ENCODE peak calls at places on chromosomes 2 and 18, in eight cellular contexts. L is CD8-positive, alpha-beta memory T cell; U is lung; R is astrocyte; N is heart left ventricle; W is CD8-positive, alpha-beta T cell; H is brain microvascular endothelial cell; K is neuronal stem cell. O is an unnamed sample. For H3K36me3, the result is how much of the 10 kb centered on the place peaks cover.

GRCh38 chr18:69998523-69998987 is 50.9 kb upstream of the CD226 start:
- DNase-seq in L (no peak), U (no peak), R (no peak), N (peak), W (no peak), H (no peak), K (no peak), O (no peak)

GRCh38 chr2:86396304-86396785 is 44.8 kb upstream of the KDM3A start:
- DNase-seq in L (no peak), U (no peak), R (peak), N (peak), W (no peak), H (peak), K (no peak), O (peak)

GRCh38 chr18:25099838-25100393 is 252.1 kb downstream of the ZNF521 start:
- DNase-seq in L (no peak), U (no peak), R (no peak), N (peak), W (no peak), H (peak), K (no peak), O (peak)

GRCh38 chr2:180307096-180307495 is 300.0 kb upstream of the CWC22 start:
- DNase-seq in L (no peak), U (no peak), R (no peak), N (no peak), W (no peak), H (no peak), K (no peak), O (no peak)

GRCh38 chr18:59509477-59510173 is 150.6 kb upstream of the LMAN1 start:
- DNase-seq in L (no peak), U (peak), R (no peak), N (peak), W (no peak), H (no peak), K (no peak), O (no peak)

GRCh38 chr2:235330775-235331438 is 162.9 kb upstream of the AGAP1 start:
- DNase-seq in L (no peak), U (no peak), R (peak), N (no peak), W (no peak), H (peak), K (no peak), O (no peak)

GRCh38 chr2:25041307-25041927 is 459 bp upstream of the EFR3B start:
- DNase-seq in L (peak), U (peak), R (no peak), N (peak), W (peak), H (peak), K (peak), O (peak)

GRCh38 chr18:52950153-52950552 is 610.2 kb downstream of the DCC start:
- DNase-seq in L (no peak), U (no peak), R (no peak), N (no peak), W (no peak), H (no peak), K (no peak), O (no peak)

GRCh38 chr2:10448646-10449480 is 736 bp upstream of the ODC1 start:
- DNase-seq in L (peak), U (peak), R (peak), N (peak), W (peak), H (peak), K (peak), O (peak)

GRCh38 chr2:217794133-217794986 is 208.4 kb downstream of the TNS1 start:
- DNase-seq in L (no peak), U (peak), R (no peak), N (no peak), W (no peak), H (no peak), K (no peak), O (no peak)

GRCh38 chr2:25596506-25596905 is 76.9 kb downstream of the DTNB start:
- DNase-seq in L (no peak), U (no peak), R (peak), N (no peak), W (no peak), H (no peak), K (no peak), O (no peak)

GRCh38 chr2:56209701-56210100 is 25.9 kb downstream of the CCDC85A start:
- DNase-seq in L (no peak), U (no peak), R (peak), N (no peak), W (no peak), H (no peak), K (no peak), O (no peak)

GRCh38 chr2:238130111-238130695 is 8.3 kb upstream of the KLHL30 start:
- DNase-seq in L (peak), U (no peak), R (no peak), N (peak), W (no peak), H (no peak), K (no peak), O (no peak)

GRCh38 chr2:198106621-198107020 is 302.2 kb downstream of the PLCL1 start:
- DNase-seq in L (no peak), U (no peak), R (no peak), N (no peak), W (no peak), H (no peak), K (no peak), O (no peak)

GRCh38 chr2:95289251-95289650 is 7.9 kb upstream of the KCNIP3 start:
- DNase-seq in L (no peak), U (no peak), R (no peak), N (no peak), W (no peak), H (no peak), K (no peak), O (peak)

GRCh38 chr2:207481924-207482323 is 47.8 kb upstream of the CREB1 start:
- DNase-seq in L (no peak), U (no peak), R (no peak), N (peak), W (no peak), H (no peak), K (no peak), O (no peak)

GRCh38 chr18:70371085-70371735 is 82.4 kb downstream of the SOCS6 start:
- DNase-seq in L (no peak), U (no peak), R (no peak), N (no peak), W (no peak), H (no peak), K (no peak), O (no peak)

GRCh38 chr2:147374410-147374811 is 470.4 kb upstream of the ACVR2A start:
- DNase-seq in L (no peak), U (no peak), R (peak), N (no peak), W (no peak), H (no peak), K (no peak), O (no peak)

GRCh38 chr18:13626544-13626908 is 99.8 kb downstream of the FAM210A start:
- DNase-seq in L (no peak), U (no peak), R (no peak), N (no peak), W (no peak), H (no peak), K (no peak), O (no peak)

GRCh38 chr18:22451796-22452195 is 34.1 kb upstream of the CTAGE1 start:
- DNase-seq in L (no peak), U (no peak), R (no peak), N (no peak), W (no peak), H (no peak), K (peak), O (no peak)

GRCh38 chr2:9207641-9208301 is 1.2 kb downstream of the ASAP2 start:
- DNase-seq in L (no peak), U (peak), R (no peak), N (no peak), W (no peak), H (no peak), K (no peak), O (peak)

DNA sequence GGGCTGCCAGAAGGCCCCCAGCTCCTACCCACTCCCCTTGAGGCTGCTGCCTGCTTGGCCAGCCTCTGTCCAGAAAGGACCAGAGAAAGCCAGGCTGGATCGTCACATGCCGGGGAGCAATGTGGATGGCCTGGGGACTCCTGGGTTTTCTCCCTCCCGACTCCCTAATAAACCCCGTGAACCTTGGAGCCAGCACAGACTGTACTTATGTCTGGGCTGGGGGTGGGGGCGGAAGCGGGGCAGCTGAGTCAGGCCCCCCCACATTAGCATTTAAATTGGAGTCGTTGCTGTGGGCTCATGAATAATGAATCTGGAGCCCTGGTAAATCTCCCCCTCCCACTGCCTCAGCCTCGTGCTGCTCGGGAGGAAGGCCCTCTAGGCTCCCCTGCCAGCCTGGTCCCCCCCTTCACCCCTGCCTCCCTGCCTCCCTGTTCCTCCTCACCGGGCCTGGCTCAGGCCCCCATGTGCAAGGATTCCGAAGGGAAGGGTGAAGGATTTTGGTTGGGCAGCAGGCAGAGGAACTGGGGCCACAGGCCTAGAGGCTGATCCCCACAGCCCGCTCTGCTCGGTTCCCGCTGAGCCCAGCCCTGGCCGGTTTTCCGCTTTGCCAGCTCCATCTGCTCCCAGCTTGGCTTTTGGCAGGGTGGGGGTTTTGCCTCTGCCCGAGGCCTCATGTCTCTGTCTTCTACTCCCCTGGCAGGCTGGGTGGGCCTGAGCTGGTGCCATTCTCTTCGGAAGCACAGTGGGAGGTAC is 7.3 kb upstream of the ASIC4 start:
- DNase-seq in L (no peak), U (no peak), R (no peak), N (peak), W (no peak), H (no peak), K (no peak), O (peak)
- H3K4me3 ChIP-seq in L (no peak), U (no peak), R (no peak), N (no peak), W (no peak), H (no peak), K (no peak), O (no peak)

GRCh38 chr2:40159333-40159732 is 292.6 kb downstream of the SLC8A1 start:
- DNase-seq in L (no peak), U (no peak), R (no peak), N (no peak), W (no peak), H (no peak), K (no peak), O (no peak)
- H3K36me3 ChIP-seq in L (under half), U (under half), R (under half), N (half or more), W (under half), H (under half), K (under half), O (under half)

GRCh38 chr2:102737435-102737834 is 24.4 kb upstream of the TMEM182 start:
- DNase-seq in L (no peak), U (no peak), R (no peak), N (no peak), W (no peak), H (no peak), K (no peak), O (no peak)
- H3K4me3 ChIP-seq in L (peak), U (no peak), R (peak), N (peak), W (peak), H (peak), K (peak), O (peak)

DNA sequence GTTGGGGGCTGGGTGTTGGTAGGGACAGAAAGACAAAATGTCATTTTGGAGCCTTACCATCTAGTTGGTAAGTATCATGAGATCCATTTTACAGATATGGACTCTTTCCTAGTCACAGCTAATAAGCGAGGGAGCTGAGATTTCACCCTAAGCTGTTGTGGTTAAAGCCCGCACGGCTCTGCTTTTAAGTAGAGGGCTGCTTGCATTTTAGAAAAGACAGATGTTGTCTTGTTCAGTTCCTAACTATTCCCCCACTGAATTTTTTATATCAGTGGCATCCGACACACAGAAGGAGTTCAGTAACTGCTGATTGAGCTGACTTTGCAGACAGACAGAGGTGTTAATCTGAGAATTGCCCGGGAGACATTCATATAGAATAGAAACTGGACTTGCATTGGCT is 3.7 kb downstream of the QPCT start:
- DNase-seq in L (no peak), U (no peak), R (no peak), N (no peak), W (no peak), H (no peak), K (no peak), O (no peak)
- H3K36me3 ChIP-seq in L (under half), U (under half), R (under half), N (under half), W (under half), H (under half), K (under half), O (under half)

DNA sequence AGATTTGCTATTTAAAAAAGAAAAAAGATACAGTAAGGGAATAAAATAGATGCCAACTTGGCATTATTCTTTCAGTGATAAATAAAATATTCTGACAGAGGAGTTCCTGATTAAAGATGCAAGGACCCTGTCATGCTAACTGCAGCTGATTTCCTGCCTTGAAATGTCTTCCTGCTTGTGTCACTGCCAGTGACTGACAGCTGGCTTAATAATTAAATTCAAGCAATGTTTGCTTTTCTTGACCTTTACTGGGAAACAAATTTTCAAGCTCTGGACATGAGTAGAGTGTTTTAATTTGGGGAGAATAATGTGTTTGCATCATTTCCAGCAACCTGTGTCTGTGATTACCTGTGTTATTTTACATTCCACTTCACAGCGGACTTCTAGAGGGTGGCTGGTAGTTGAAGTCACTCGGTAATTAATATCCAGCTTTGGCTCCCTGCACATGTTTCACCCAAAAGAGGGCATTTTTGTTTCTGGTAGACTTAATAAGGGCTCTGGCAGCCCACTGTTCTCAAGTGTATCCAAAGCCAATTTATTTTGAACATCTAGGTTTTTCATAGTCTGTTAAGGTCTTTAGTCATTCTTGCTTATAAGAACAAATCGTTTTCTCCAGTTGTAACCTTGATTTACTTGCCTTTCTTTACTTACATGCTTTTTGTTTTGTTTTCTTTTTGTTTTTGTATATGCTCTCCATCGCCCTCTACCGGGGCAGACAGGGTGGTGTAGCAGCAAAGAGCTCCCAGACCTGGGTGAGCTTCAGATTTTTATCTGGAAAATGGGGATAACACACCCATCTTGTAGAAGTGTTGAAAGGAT is 48.5 kb upstream of the PROKR1 start:
- DNase-seq in L (peak), U (peak), R (peak), N (no peak), W (peak), H (peak), K (no peak), O (peak)
- H3K4me3 ChIP-seq in L (no peak), U (no peak), R (no peak), N (peak), W (no peak), H (no peak), K (no peak), O (no peak)

DNA sequence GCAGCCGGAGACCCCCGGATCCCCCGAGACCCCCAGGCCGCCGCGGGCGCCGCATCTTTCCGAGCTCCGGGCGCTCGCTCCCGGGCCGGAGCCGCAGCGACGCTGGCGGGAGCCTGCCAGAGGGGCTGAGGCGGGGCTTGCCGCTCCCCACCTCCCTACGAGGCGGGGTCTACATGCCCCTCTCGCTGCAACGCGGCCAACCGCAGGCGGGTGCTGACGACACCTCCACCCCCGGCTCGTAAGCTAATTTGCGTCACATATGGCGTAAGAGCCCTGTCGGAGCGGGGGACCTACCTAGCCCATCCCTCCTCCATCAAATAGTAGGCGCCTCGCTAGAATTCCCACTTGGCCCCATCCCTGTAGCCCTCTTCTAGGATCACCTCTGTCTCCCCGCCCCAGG is at the start of gene PTPRN:
- DNase-seq in L (no peak), U (no peak), R (peak), N (no peak), W (no peak), H (peak), K (peak), O (peak)
- H3K36me3 ChIP-seq in L (under half), U (under half), R (under half), N (under half), W (under half), H (under half), K (under half), O (under half)